ENCODE peak calls at places on chromosomes 7 and 10, in eight cellular contexts. M, R, T, I, K, U, D and W are unnamed samples.

GRCh38 chr7:27671675-27672074 is 9.0 kb upstream of the HIBADH start:
- DNase-seq in M (no peak), R (no peak), T (no peak), I (no peak), K (no peak), U (no peak), D (no peak), W (no peak)

GRCh38 chr10:117662126-117662525 is 119.6 kb downstream of the EMX2 start:
- DNase-seq in M (no peak), R (no peak), T (no peak), I (no peak), K (no peak), U (no peak), D (no peak), W (no peak)

GRCh38 chr7:94883676-94884075 is 23.7 kb upstream of the PPP1R9A start:
- DNase-seq in M (no peak), R (no peak), T (no peak), I (no peak), K (no peak), U (no peak), D (no peak), W (no peak)

GRCh38 chr10:24503627-24504320 is 219.9 kb downstream of the ARHGAP21 start:
- DNase-seq in M (no peak), R (peak), T (peak), I (no peak), K (no peak), U (no peak), D (no peak), W (no peak)

GRCh38 chr7:19939746-19940145 is 166.3 kb upstream of the TMEM196 start:
- DNase-seq in M (no peak), R (no peak), T (no peak), I (no peak), K (no peak), U (no peak), D (peak), W (no peak)

GRCh38 chr7:87628780-87629569 is 777 bp downstream of the RUNDC3B start:
- DNase-seq in M (peak), R (no peak), T (no peak), I (peak), K (no peak), U (peak), D (no peak), W (peak)

GRCh38 chr10:84824525-84824924 is 496.1 kb downstream of the CCSER2 start:
- DNase-seq in M (no peak), R (no peak), T (no peak), I (no peak), K (no peak), U (no peak), D (no peak), W (no peak)

GRCh38 chr7:111841596-111842209 is 279.4 kb upstream of the IMMP2L start:
- DNase-seq in M (no peak), R (no peak), T (no peak), I (no peak), K (no peak), U (no peak), D (no peak), W (no peak)

GRCh38 chr7:44665531-44666213 is 59.2 kb downstream of the OGDH start:
- DNase-seq in M (no peak), R (peak), T (no peak), I (no peak), K (no peak), U (no peak), D (peak), W (no peak)

GRCh38 chr7:116212859-116213258 is 2.5 kb downstream of the TES start:
- DNase-seq in M (no peak), R (no peak), T (no peak), I (no peak), K (no peak), U (no peak), D (peak), W (no peak)

GRCh38 chr7:46859963-46860475 is 721.9 kb downstream of the TNS3 start:
- DNase-seq in M (no peak), R (no peak), T (no peak), I (no peak), K (no peak), U (no peak), D (peak), W (no peak)

GRCh38 chr10:46229144-46229563 is 57.6 kb upstream of the ANTXRL start:
- DNase-seq in M (no peak), R (no peak), T (no peak), I (no peak), K (peak), U (no peak), D (no peak), W (no peak)

GRCh38 chr10:71085689-71086438 is 126.5 kb upstream of the UNC5B start:
- DNase-seq in M (no peak), R (no peak), T (no peak), I (no peak), K (peak), U (peak), D (no peak), W (no peak)

GRCh38 chr7:82859106-82859850 is 303.4 kb downstream of the PCLO start:
- DNase-seq in M (no peak), R (no peak), T (no peak), I (no peak), K (no peak), U (no peak), D (no peak), W (no peak)

GRCh38 chr7:13979671-13980438 is 9.6 kb downstream of the ETV1 start:
- DNase-seq in M (no peak), R (no peak), T (no peak), I (no peak), K (no peak), U (no peak), D (no peak), W (no peak)